ENCODE peak calls at places on chromosomes 7 and 10, in eight cellular contexts. X, C, H, V, T, R, A and O are unnamed samples.

GRCh38 chr7:26508917-26509316 is 217.3 kb downstream of the SNX10 start:
- DNase-seq in C (peak), T (no peak), R (no peak), X (no peak), V (no peak), A (no peak), H (no peak), O (no peak)

GRCh38 chr7:127588697-127589482 is 679 bp downstream of the ARF5 start:
- DNase-seq in H (peak), C (peak), A (peak), R (peak), T (no peak), V (no peak), X (peak), O (no peak)

GRCh38 chr7:100908512-100908911 is 12.8 kb upstream of the ACHE start:
- DNase-seq in A (no peak), C (no peak), V (no peak), H (no peak), T (no peak), X (no peak), R (no peak), O (no peak)

GRCh38 chr10:77162697-77163096 is 474.9 kb downstream of the KCNMA1 start:
- DNase-seq in C (no peak), T (no peak), X (no peak), H (no peak), A (no peak), R (no peak), V (no peak), O (peak)

GRCh38 chr10:21100871-21101514 is 203.9 kb upstream of the NEBL start:
- DNase-seq in V (peak), H (no peak), A (no peak), X (no peak), R (no peak), C (no peak), T (no peak), O (peak)

GRCh38 chr7:155796381-155797261 is 15.6 kb downstream of the SHH start:
- DNase-seq in A (peak), X (peak), C (peak), H (peak), R (no peak), V (no peak), T (peak), O (no peak)

GRCh38 chr7:95776561-95777185 is 4.3 kb downstream of the DYNC1I1 start:
- DNase-seq in T (no peak), V (no peak), C (no peak), A (no peak), X (no peak), H (no peak), R (no peak), O (no peak)

GRCh38 chr7:1296727-1297475 is 64.2 kb downstream of the UNCX start:
- DNase-seq in H (peak), R (no peak), X (no peak), A (no peak), C (no peak), T (no peak), V (no peak), O (no peak)

GRCh38 chr7:1436608-1437007 is 22.7 kb downstream of the MICALL2 start:
- DNase-seq in V (no peak), C (no peak), X (no peak), T (no peak), R (no peak), A (no peak), H (no peak), O (no peak)

GRCh38 chr7:158827411-158828342 is 1.6 kb downstream of the ESYT2 start:
- DNase-seq in C (no peak), R (no peak), T (no peak), X (no peak), H (no peak), A (no peak), V (no peak), O (no peak)

GRCh38 chr7:85457911-85458310 is 271.1 kb upstream of the SEMA3D start:
- DNase-seq in A (no peak), V (no peak), R (no peak), H (no peak), X (no peak), T (no peak), C (no peak), O (no peak)

GRCh38 chr7:101217388-101218235 is at the start of the genes PLOD3 and ZNHIT1:
- DNase-seq in V (peak), X (peak), A (peak), R (peak), T (peak), H (peak), C (peak), O (peak)

GRCh38 chr7:92313055-92313454 is 67.3 kb downstream of the ANKIB1 start:
- DNase-seq in C (no peak), A (no peak), T (no peak), X (no peak), R (no peak), H (no peak), V (no peak), O (no peak)

GRCh38 chr7:2661096-2661449 is 26.9 kb upstream of the AMZ1 start:
- DNase-seq in X (no peak), C (no peak), R (no peak), V (no peak), H (no peak), T (no peak), A (no peak), O (no peak)

GRCh38 chr7:82444220-82445049 is 858 bp upstream of the CACNA2D1 start:
- DNase-seq in C (peak), V (no peak), A (no peak), X (no peak), R (no peak), H (no peak), T (no peak), O (no peak)

GRCh38 chr7:30029696-30030095 is 1.5 kb downstream of the PLEKHA8 start:
- DNase-seq in A (peak), V (no peak), T (no peak), C (no peak), R (no peak), X (no peak), H (no peak), O (no peak)

GRCh38 chr7:52659178-52659577 is 376.3 kb upstream of the POM121L12 start:
- DNase-seq in A (no peak), X (no peak), T (no peak), H (no peak), R (no peak), C (no peak), V (no peak), O (no peak)

GRCh38 chr7:130822642-130823041 is 88.6 kb upstream of the KLF14 start:
- DNase-seq in R (no peak), T (no peak), H (no peak), A (no peak), V (no peak), C (no peak), X (no peak), O (no peak)

GRCh38 chr7:50858528-50859245 is 76.0 kb upstream of the GRB10 start:
- DNase-seq in V (no peak), T (no peak), A (no peak), X (no peak), R (no peak), H (no peak), C (no peak), O (no peak)

GRCh38 chr10:71636588-71636987 is 83.0 kb downstream of the C10orf105 start:
- DNase-seq in H (no peak), T (no peak), R (no peak), C (no peak), V (no peak), A (no peak), X (no peak), O (no peak)

GRCh38 chr7:104123786-104124185 is 84.0 kb downstream of the ORC5 start:
- DNase-seq in X (no peak), C (no peak), A (no peak), T (no peak), V (peak), R (no peak), H (no peak), O (no peak)

GRCh38 chr7:23276381-23276780 is 22.8 kb upstream of the MALSU1 start:
- DNase-seq in H (no peak), A (no peak), X (no peak), C (no peak), T (no peak), V (no peak), R (no peak), O (no peak)

GRCh38 chr7:116271980-116272886 is 61.9 kb downstream of the TES start:
- DNase-seq in A (no peak), C (no peak), R (peak), T (no peak), V (peak), H (no peak), X (no peak), O (peak)

GRCh38 chr7:129615018-129615417 is 3.5 kb downstream of the NRF1 start:
- DNase-seq in T (no peak), V (no peak), R (no peak), H (no peak), X (no peak), C (no peak), A (no peak), O (no peak)

GRCh38 chr10:121800146-121800545 is 127.7 kb downstream of the ATE1 start:
- DNase-seq in H (no peak), X (no peak), A (no peak), T (no peak), C (no peak), V (no peak), R (no peak), O (no peak)

GRCh38 chr10:87987206-87987605 is 123.8 kb downstream of the PTEN start:
- DNase-seq in A (no peak), V (no peak), H (no peak), X (no peak), T (no peak), C (no peak), R (no peak), O (no peak)

GRCh38 chr10:76303682-76304316 is 872.4 kb downstream of the LRMDA start:
- DNase-seq in H (peak), T (no peak), V (no peak), C (peak), X (peak), A (no peak), R (peak), O (no peak)

GRCh38 chr7:6725003-6725402 is 18.3 kb upstream of the ZNF12 start:
- DNase-seq in H (peak), R (no peak), C (no peak), X (no peak), A (no peak), T (no peak), V (no peak), O (no peak)

GRCh38 chr7:938546-939185 is 15.8 kb downstream of the ADAP1 start:
- DNase-seq in X (no peak), V (no peak), C (no peak), H (peak), R (no peak), T (no peak), A (no peak), O (no peak)

GRCh38 chr7:76259124-76260086 is 43.1 kb upstream of the HSPB1 start:
- DNase-seq in R (no peak), T (no peak), X (no peak), H (no peak), A (no peak), V (no peak), C (no peak), O (no peak)

GRCh38 chr7:112481833-112482669 is 1.3 kb downstream of the LSMEM1 start:
- DNase-seq in C (no peak), A (no peak), R (no peak), H (no peak), V (peak), X (no peak), T (no peak), O (peak)

GRCh38 chr7:137886266-137886665 is 39.5 kb upstream of the DGKI start:
- DNase-seq in T (no peak), R (no peak), X (no peak), H (no peak), C (no peak), V (no peak), A (no peak), O (no peak)

GRCh38 chr10:133127291-133128125 is 32.5 kb upstream of the KNDC1 start:
- DNase-seq in T (peak), C (no peak), H (peak), X (no peak), A (no peak), R (no peak), V (no peak), O (no peak)

GRCh38 chr7:130114776-130115175 is 44.4 kb downstream of the KLHDC10 start:
- DNase-seq in A (no peak), X (no peak), H (no peak), T (no peak), C (no peak), V (no peak), R (no peak), O (no peak)

GRCh38 chr10:47090903-47091302 is 179.7 kb downstream of the PTPN20 start:
- DNase-seq in H (no peak), T (no peak), R (no peak), C (no peak), X (no peak), V (no peak), A (no peak), O (no peak)

GRCh38 chr10:101952196-101952595 is 103.8 kb downstream of the ARMH3 start:
- DNase-seq in R (no peak), T (no peak), H (no peak), C (no peak), X (no peak), V (no peak), A (no peak), O (no peak)

GRCh38 chr7:81514546-81514945 is 255.3 kb downstream of the HGF start:
- DNase-seq in A (no peak), H (no peak), T (no peak), X (no peak), V (no peak), C (no peak), R (no peak), O (no peak)

GRCh38 chr10:1520909-1521565 is 216.3 kb downstream of the ADARB2 start:
- DNase-seq in T (no peak), A (no peak), R (no peak), X (no peak), C (no peak), H (no peak), V (no peak), O (no peak)

GRCh38 chr10:2166061-2166460 is 428.7 kb upstream of the ADARB2 start:
- DNase-seq in H (no peak), C (no peak), A (no peak), V (no peak), R (no peak), T (no peak), X (no peak), O (no peak)

GRCh38 chr7:86485842-86486241 is 157.9 kb upstream of the GRM3 start:
- DNase-seq in T (no peak), H (no peak), V (no peak), A (no peak), R (no peak), X (no peak), C (no peak), O (no peak)